ENCODE peak calls at places on chromosomes 12 and 14, in seven cellular contexts. K, Q, O, L, Y, G and I are unnamed samples.
A peak's percentile ranks its signal among the peaks of the same experiment; 100 is the strongest.

GRCh38 chr14:20413785-20414117 is 450 bp upstream of the TEP1 start:
- DNase-seq in K (peak; percentile 25), Q (no peak), O (no peak), L (no peak), Y (no peak), G (no peak), I (no peak)

GRCh38 chr12:114302117-114302516 is 103.8 kb downstream of the TBX5 start:
- DNase-seq in K (no peak), Q (no peak), O (no peak), L (no peak), Y (no peak), G (no peak), I (no peak)

GRCh38 chr14:93056840-93057585 is 58.7 kb downstream of the ITPK1 start:
- DNase-seq in K (peak; percentile 49), Q (no peak), O (no peak), L (no peak), Y (no peak), G (no peak), I (no peak)

GRCh38 chr12:19436931-19437330 is 2.4 kb upstream of the AEBP2 start:
- DNase-seq in K (no peak), Q (no peak), O (no peak), L (no peak), Y (no peak), G (no peak), I (no peak)

GRCh38 chr14:102777711-102778615 is 714 bp downstream of the TRAF3 start:
- DNase-seq in K (peak; percentile 9), Q (peak; percentile 58), O (peak; percentile 14), L (no peak), Y (no peak), G (peak; percentile 6), I (no peak)

GRCh38 chr12:4700621-4701026 is 19.6 kb upstream of the GALNT8 start:
- DNase-seq in K (peak; percentile 49), Q (peak; percentile 49), O (no peak), L (no peak), Y (peak; percentile 64), G (no peak), I (peak; percentile 95)

GRCh38 chr14:70018713-70019201 is 139.5 kb downstream of the SMOC1 start:
- DNase-seq in K (peak; percentile 29), Q (no peak), O (no peak), L (no peak), Y (no peak), G (no peak), I (no peak)

GRCh38 chr12:103166949-103167348 is 209.5 kb downstream of the ASCL1 start:
- DNase-seq in K (no peak), Q (no peak), O (no peak), L (no peak), Y (no peak), G (no peak), I (no peak)

GRCh38 chr12:28413455-28414109 is 223.3 kb downstream of the CCDC91 start:
- DNase-seq in K (no peak), Q (no peak), O (no peak), L (no peak), Y (no peak), G (no peak), I (no peak)

GRCh38 chr12:116404913-116405611 is 127.6 kb upstream of the MED13L start:
- DNase-seq in K (no peak), Q (no peak), O (no peak), L (no peak), Y (no peak), G (no peak), I (no peak)

GRCh38 chr14:30938617-30939016 is 64.3 kb downstream of the COCH start:
- DNase-seq in K (no peak), Q (no peak), O (no peak), L (no peak), Y (no peak), G (no peak), I (no peak)

GRCh38 chr14:23922545-23922944 is 31.0 kb upstream of the DHRS4 start:
- DNase-seq in K (no peak), Q (no peak), O (no peak), L (no peak), Y (no peak), G (no peak), I (no peak)

GRCh38 chr12:607541-608001 is 55.7 kb downstream of the NINJ2 start:
- DNase-seq in K (peak; percentile 88), Q (no peak), O (no peak), L (no peak), Y (peak; percentile 69), G (no peak), I (no peak)

GRCh38 chr12:27076930-27077329 is 5.4 kb downstream of the C12orf71 start:
- DNase-seq in K (no peak), Q (no peak), O (no peak), L (no peak), Y (no peak), G (no peak), I (no peak)

GRCh38 chr12:12445882-12446181 is 89.0 kb downstream of the BORCS5 start:
- DNase-seq in K (no peak), Q (no peak), O (no peak), L (no peak), Y (no peak), G (no peak), I (no peak)

GRCh38 chr14:104678346-104678745 is 11.1 kb upstream of the INF2 start:
- DNase-seq in K (peak; percentile 68), Q (peak; percentile 56), O (no peak), L (no peak), Y (no peak), G (no peak), I (no peak)

GRCh38 chr14:20455355-20456300 is 602 bp downstream of the APEX1 start:
- DNase-seq in K (no peak), Q (no peak), O (peak; percentile 91), L (no peak), Y (no peak), G (peak; percentile 57), I (peak; percentile 69)

GRCh38 chr14:67837011-67837624 is 17.5 kb downstream of the RAD51B start:
- DNase-seq in K (peak; percentile 52), Q (no peak), O (peak; percentile 87), L (peak; percentile 34), Y (peak; percentile 41), G (peak; percentile 31), I (peak; percentile 56)

GRCh38 chr12:253116-253831 is 9.4 kb downstream of the SLC6A13 start:
- DNase-seq in K (no peak), Q (no peak), O (no peak), L (no peak), Y (peak; percentile 18), G (no peak), I (no peak)

GRCh38 chr14:103846569-103847438 is 571 bp downstream of the PPP1R13B start:
- DNase-seq in K (peak; percentile 66), Q (peak; percentile 67), O (no peak), L (no peak), Y (no peak), G (peak; percentile 14), I (no peak)

GRCh38 chr12:122116707-122117535 is 38.4 kb downstream of the MLXIP start:
- DNase-seq in K (no peak), Q (peak; percentile 39), O (no peak), L (no peak), Y (no peak), G (no peak), I (no peak)

GRCh38 chr14:65069874-65070709 is 32.2 kb downstream of the MAX start:
- DNase-seq in K (no peak), Q (peak; percentile 69), O (no peak), L (no peak), Y (peak; percentile 33), G (no peak), I (no peak)

GRCh38 chr12:127381043-127381668 is 885.8 kb upstream of the TMEM132C start:
- DNase-seq in K (peak; percentile 9), Q (no peak), O (no peak), L (no peak), Y (no peak), G (no peak), I (no peak)

GRCh38 chr14:76950043-76951020 is 78.2 kb downstream of the IRF2BPL start:
- DNase-seq in K (no peak), Q (no peak), O (no peak), L (no peak), Y (no peak), G (no peak), I (no peak)

GRCh38 chr14:69772082-69773017 is 5.4 kb downstream of the SRSF5 start:
- DNase-seq in K (no peak), Q (no peak), O (no peak), L (no peak), Y (no peak), G (no peak), I (no peak)

GRCh38 chr14:96167224-96168148 is 37.2 kb upstream of the BDKRB2 start:
- DNase-seq in K (no peak), Q (no peak), O (peak; percentile 57), L (no peak), Y (no peak), G (no peak), I (no peak)

GRCh38 chr12:109291531-109292341 is 17.3 kb downstream of the FOXN4 start:
- DNase-seq in K (peak; percentile 57), Q (no peak), O (no peak), L (no peak), Y (peak; percentile 37), G (no peak), I (no peak)
- H3K4me3 ChIP-seq in K (peak overlapping the region; percentile 49), Q (peak overlapping the region; percentile 28), O (peak overlapping the region; percentile 17), L (no peak overlapping the region), Y (no peak overlapping the region), G (no peak overlapping the region), I (no peak overlapping the region)

DNA sequence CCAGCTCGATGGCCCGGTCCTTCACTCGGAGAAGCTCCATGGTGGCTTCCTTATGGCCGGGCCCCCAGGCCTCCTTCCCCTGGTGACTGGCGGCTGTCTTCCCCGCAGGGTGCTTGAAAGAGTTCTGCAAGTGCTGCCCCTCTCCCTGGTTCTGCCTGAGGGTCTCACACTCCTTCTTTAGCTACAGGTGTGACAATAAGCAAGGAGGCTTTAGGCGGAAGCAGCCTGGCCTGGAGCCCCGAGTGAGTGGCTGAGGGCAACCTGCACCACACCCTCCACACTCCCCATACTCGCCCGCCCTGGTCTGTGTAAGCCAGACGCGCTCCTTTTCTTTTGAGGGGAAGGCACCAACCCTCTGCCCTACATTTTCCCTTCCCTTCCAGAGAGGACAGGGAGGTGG is 62.5 kb upstream of the GPR68 start:
- DNase-seq in K (no peak), Q (peak; percentile 43), O (no peak), L (no peak), Y (no peak), G (no peak), I (no peak)
- H3K4me3 ChIP-seq in K (no peak overlapping the region), Q (no peak overlapping the region), O (no peak overlapping the region), L (no peak overlapping the region), Y (no peak overlapping the region), G (no peak overlapping the region), I (no peak overlapping the region)

GRCh38 chr14:75522919-75523318 is 650 bp downstream of the BATF start:
- DNase-seq in K (no peak), Q (no peak), O (no peak), L (no peak), Y (no peak), G (no peak), I (no peak)
- H3K4me3 ChIP-seq in K (peak overlapping the region; percentile 32), Q (peak overlapping the region; percentile 57), O (no peak overlapping the region), L (peak overlapping the region; percentile 95), Y (no peak overlapping the region), G (peak overlapping the region; percentile 91), I (no peak overlapping the region)

GRCh38 chr12:72330291-72330690 is 58.1 kb downstream of the TRHDE start:
- DNase-seq in K (no peak), Q (no peak), O (peak; percentile 14), L (no peak), Y (no peak), G (no peak), I (peak; percentile 73)
- H3K4me3 ChIP-seq in K (no peak overlapping the region), Q (no peak overlapping the region), O (no peak overlapping the region), L (no peak overlapping the region), Y (no peak overlapping the region), G (no peak overlapping the region), I (peak overlapping the region; percentile 19)

GRCh38 chr12:8038659-8039114 is 6.2 kb downstream of the FOXJ2 start:
- DNase-seq in K (peak; percentile 68), Q (peak; percentile 65), O (peak; percentile 46), L (no peak), Y (peak; percentile 52), G (no peak), I (peak; percentile 25)
- H3K4me3 ChIP-seq in K (peak overlapping the region; percentile 34), Q (peak overlapping the region; percentile 8), O (peak overlapping the region; percentile 20), L (peak overlapping the region; percentile 10), Y (no peak overlapping the region), G (peak overlapping the region; percentile 32), I (peak overlapping the region; percentile 20)